ENCODE peak calls at places on chromosomes 1 and 21, in seven cellular contexts. One of them, this sample, is unnamed.

GRCh38 chr1:17181785-17182464 is 23.0 kb upstream of the PADI1 start:
- DNase-seq in K562: no peak
- DNase-seq in SK-N-SH: no peak
- DNase-seq in HepG2: no peak
- DNase-seq in GM12878: no peak
- DNase-seq in HCT116: no peak
- DNase-seq in H1: peak
- DNase-seq in this sample: no peak

GRCh38 chr1:7422081-7422480 is 349.0 kb upstream of the VAMP3 start:
- DNase-seq in K562: no peak
- DNase-seq in HCT116: no peak
- DNase-seq in GM12878: no peak
- DNase-seq in SK-N-SH: no peak
- DNase-seq in HepG2: no peak
- DNase-seq in H1: peak
- DNase-seq in this sample: no peak

GRCh38 chr21:46298083-46298412 is 11.9 kb downstream of the YBEY start:
- DNase-seq in SK-N-SH: no peak
- DNase-seq in HCT116: no peak
- DNase-seq in HepG2: no peak
- DNase-seq in GM12878: no peak
- DNase-seq in H1: no peak
- DNase-seq in K562: no peak
- DNase-seq in this sample: no peak

GRCh38 chr21:43304206-43304605 is 122.7 kb downstream of the SIK1 start:
- DNase-seq in HCT116: no peak
- DNase-seq in SK-N-SH: no peak
- DNase-seq in K562: no peak
- DNase-seq in H1: no peak
- DNase-seq in HepG2: no peak
- DNase-seq in GM12878: no peak
- DNase-seq in this sample: no peak

GRCh38 chr1:113986802-113987201 is 7.5 kb downstream of the OLFML3 start:
- DNase-seq in H1: no peak
- DNase-seq in K562: no peak
- DNase-seq in HCT116: no peak
- DNase-seq in HepG2: no peak
- DNase-seq in SK-N-SH: no peak
- DNase-seq in GM12878: no peak
- DNase-seq in this sample: no peak

GRCh38 chr1:233613252-233614172 is at the start of gene KCNK1:
- DNase-seq in HCT116: peak
- DNase-seq in GM12878: no peak
- DNase-seq in K562: peak
- DNase-seq in SK-N-SH: peak
- DNase-seq in HepG2: no peak
- DNase-seq in H1: peak
- DNase-seq in this sample: no peak

GRCh38 chr21:29056005-29056404 is 17.4 kb downstream of the CCT8 start:
- DNase-seq in HepG2: no peak
- DNase-seq in SK-N-SH: no peak
- DNase-seq in H1: no peak
- DNase-seq in HCT116: no peak
- DNase-seq in K562: no peak
- DNase-seq in GM12878: no peak
- DNase-seq in this sample: no peak

GRCh38 chr1:158076461-158076860 is 83.0 kb downstream of the KIRREL1 start:
- DNase-seq in K562: no peak
- DNase-seq in GM12878: no peak
- DNase-seq in H1: no peak
- DNase-seq in HCT116: no peak
- DNase-seq in SK-N-SH: no peak
- DNase-seq in HepG2: no peak
- DNase-seq in this sample: no peak

GRCh38 chr1:69513621-69514020 is 54.1 kb upstream of the LRRC7 start:
- DNase-seq in K562: no peak
- DNase-seq in SK-N-SH: no peak
- DNase-seq in HCT116: no peak
- DNase-seq in HepG2: no peak
- DNase-seq in GM12878: no peak
- DNase-seq in H1: no peak
- DNase-seq in this sample: no peak

DNA sequence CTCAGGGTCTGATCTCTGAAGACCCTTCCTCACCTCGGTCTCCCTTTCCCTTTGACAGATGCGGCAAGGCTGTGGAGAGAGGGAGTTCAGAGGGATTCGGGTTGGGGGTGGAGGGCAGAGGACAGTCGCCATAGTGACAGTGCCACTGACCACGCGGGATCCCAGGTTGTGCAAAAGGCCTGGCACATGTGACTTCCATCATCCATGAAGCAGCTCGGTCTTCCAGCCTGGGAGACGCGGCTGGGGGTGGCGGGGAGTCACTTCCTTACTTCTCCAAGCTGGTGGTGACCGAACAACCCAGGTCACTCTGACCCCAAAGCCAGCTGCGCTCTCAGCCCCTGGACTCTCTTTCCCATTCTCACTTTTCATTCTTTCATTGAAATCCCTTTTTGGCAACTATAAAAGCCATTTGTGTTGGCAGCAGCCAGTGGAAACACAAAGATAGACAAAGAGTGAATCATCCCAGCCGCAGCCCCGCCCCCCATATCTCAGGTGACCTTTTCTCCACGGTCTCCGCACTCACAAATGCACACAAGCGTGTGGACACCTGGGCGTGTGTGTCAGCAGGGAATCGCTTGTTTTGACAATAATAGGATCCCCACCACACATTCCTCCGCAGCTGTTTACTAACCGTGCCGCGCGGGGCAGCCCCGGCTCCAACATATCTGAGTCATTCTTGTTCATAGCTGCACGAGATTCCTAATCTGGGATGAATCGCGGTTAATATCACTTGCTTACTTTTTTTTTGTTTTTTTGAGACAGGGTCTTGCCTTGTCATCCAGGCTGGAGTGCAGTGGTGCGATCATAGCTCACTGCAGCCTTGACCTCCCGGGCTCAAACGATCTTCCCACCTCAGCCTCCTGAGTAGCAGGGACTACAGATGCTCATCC is 68.3 kb downstream of the DHRS3 start:
- DNase-seq in HepG2: peak
- DNase-seq in K562: peak
- DNase-seq in GM12878: no peak
- DNase-seq in H1: no peak
- DNase-seq in HCT116: peak
- DNase-seq in SK-N-SH: no peak
- DNase-seq in this sample: peak
- H3K27ac ChIP-seq in HepG2: no peak
- H3K27ac ChIP-seq in K562: peak
- H3K27ac ChIP-seq in GM12878: no peak
- H3K27ac ChIP-seq in H1: no peak
- H3K27ac ChIP-seq in HCT116: peak
- H3K27ac ChIP-seq in SK-N-SH: peak
- H3K27ac ChIP-seq in this sample: peak

GRCh38 chr1:201561195-201561564 is 22.3 kb downstream of the NAV1 start:
- DNase-seq in SK-N-SH: no peak
- DNase-seq in GM12878: no peak
- DNase-seq in HepG2: no peak
- DNase-seq in HCT116: no peak
- DNase-seq in K562: no peak
- DNase-seq in H1: no peak
- DNase-seq in this sample: no peak
- TF ChIP-seq SIN3A in SK-N-SH: no peak
- TF ChIP-seq SIN3A in GM12878: no peak
- TF ChIP-seq SIN3A in HepG2: no peak
- TF ChIP-seq SIN3A in HCT116: no peak
- TF ChIP-seq SIN3A in K562: no peak
- TF ChIP-seq SIN3A in H1: no peak
- TF ChIP-seq SIN3A in this sample: no peak

GRCh38 chr1:23177031-23177430 is 8.4 kb upstream of the LUZP1 start:
- DNase-seq in HCT116: no peak
- DNase-seq in GM12878: no peak
- DNase-seq in HepG2: no peak
- DNase-seq in SK-N-SH: no peak
- DNase-seq in K562: no peak
- DNase-seq in H1: no peak
- DNase-seq in this sample: no peak
- H3K27ac ChIP-seq in HCT116: no peak
- H3K27ac ChIP-seq in GM12878: peak
- H3K27ac ChIP-seq in HepG2: no peak
- H3K27ac ChIP-seq in SK-N-SH: no peak
- H3K27ac ChIP-seq in K562: no peak
- H3K27ac ChIP-seq in H1: no peak
- H3K27ac ChIP-seq in this sample: peak

GRCh38 chr1:204673909-204674701 is 11.4 kb downstream of the LRRN2 start:
- DNase-seq in K562: no peak
- DNase-seq in GM12878: no peak
- DNase-seq in SK-N-SH: peak
- DNase-seq in HepG2: no peak
- DNase-seq in H1: peak
- DNase-seq in HCT116: no peak
- DNase-seq in this sample: no peak
- TF ChIP-seq SIN3A in K562: no peak
- TF ChIP-seq SIN3A in GM12878: no peak
- TF ChIP-seq SIN3A in SK-N-SH: no peak
- TF ChIP-seq SIN3A in HepG2: no peak
- TF ChIP-seq SIN3A in H1: no peak
- TF ChIP-seq SIN3A in HCT116: no peak
- TF ChIP-seq SIN3A in this sample: no peak

DNA sequence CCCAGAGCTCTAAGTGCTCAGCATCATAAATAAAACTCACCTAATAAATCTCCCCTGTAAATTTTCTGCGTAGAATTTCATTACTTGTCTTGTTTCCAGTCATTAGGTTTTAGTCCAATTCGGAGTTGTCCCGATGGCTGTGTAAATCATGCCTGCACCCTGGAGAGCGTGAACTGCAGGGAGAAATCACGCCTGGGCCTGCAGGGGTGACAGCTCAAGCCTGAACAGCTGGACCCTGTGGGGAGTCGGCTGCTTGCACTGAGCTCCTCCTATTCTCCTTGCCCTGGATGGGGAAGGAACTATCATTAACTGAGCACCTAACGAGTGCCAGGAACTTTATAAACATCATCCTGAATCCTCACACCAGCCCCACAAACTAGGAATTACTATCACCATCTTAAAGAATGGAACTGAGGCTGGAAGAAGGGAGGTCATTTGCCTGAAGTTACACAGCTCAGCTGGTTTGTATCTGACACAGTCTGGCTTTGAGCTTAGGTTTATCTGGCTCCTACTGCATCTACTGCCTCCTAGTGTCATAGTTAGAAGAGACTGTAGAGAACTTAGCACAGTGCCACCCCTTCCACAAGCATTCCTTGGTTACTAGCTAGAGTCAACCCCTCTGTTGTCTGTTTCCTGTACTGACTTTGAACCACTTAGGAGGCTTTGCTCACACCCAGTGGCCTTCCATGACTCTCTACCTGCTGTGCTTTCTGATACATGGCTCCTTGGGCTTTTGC is 25.1 kb upstream of the POU3F1 start:
- DNase-seq in H1: no peak
- DNase-seq in K562: peak
- DNase-seq in HCT116: no peak
- DNase-seq in GM12878: no peak
- DNase-seq in HepG2: peak
- DNase-seq in SK-N-SH: peak
- DNase-seq in this sample: peak
- H3K27ac ChIP-seq in H1: no peak
- H3K27ac ChIP-seq in K562: no peak
- H3K27ac ChIP-seq in HCT116: no peak
- H3K27ac ChIP-seq in GM12878: no peak
- H3K27ac ChIP-seq in HepG2: no peak
- H3K27ac ChIP-seq in SK-N-SH: no peak
- H3K27ac ChIP-seq in this sample: no peak

DNA sequence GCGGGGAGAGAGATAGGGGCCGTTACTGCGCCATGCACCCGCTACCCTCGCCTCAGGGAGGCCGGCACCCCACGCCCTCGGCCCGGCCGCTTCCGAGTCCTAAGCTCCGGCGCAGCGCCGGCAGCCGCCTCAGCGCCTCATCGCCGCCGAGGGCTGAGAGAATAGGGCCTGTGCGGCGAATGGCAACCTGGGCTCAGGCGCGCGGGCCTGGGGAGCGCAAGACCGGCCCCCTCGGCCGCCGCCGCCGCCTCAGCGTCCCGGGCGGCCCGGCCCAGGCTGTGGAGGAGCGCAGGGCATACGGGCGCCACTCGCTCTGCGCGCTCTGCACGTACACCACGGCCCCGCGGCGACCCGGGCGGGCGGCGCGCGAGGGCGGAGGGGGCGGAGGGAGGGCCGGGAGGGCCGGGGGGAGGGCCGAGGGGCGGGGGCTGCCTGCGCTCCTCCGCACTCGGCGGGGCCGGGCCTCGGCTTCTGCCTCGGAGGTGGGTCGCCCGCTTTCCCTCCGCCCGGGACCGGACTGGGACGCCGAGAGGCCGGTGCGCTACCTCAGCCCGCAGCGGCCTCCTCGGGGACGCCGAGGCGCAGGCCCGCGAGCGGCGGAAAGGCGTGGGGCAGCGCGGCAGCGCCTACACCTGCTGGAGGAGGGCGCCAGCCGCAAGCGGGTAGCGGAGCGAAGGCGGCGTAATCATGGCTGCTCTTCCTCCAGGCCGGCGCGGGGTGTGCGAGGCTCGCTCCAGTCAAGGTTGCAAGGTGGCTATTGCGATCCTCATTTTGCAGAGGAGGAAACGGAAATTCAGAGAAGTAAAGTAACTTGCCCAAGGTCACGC is at the start of gene EGLN1:
- DNase-seq in GM12878: peak
- DNase-seq in HepG2: peak
- DNase-seq in SK-N-SH: peak
- DNase-seq in H1: peak
- DNase-seq in K562: peak
- DNase-seq in HCT116: peak
- DNase-seq in this sample: peak
- TF ChIP-seq SIN3A in GM12878: no peak
- TF ChIP-seq SIN3A in HepG2: no peak
- TF ChIP-seq SIN3A in SK-N-SH: peak
- TF ChIP-seq SIN3A in H1: no peak
- TF ChIP-seq SIN3A in K562: peak
- TF ChIP-seq SIN3A in HCT116: peak
- TF ChIP-seq SIN3A in this sample: no peak

This sample was measured in Panc1.